ENCODE peak calls at places on chromosomes 3 and 15, in ten cellular contexts. R is SK-N-MC, G is stomach, X is H1, N is Panc1, I is upper lobe of left lung, Y is HepG2, O is GM12891, K is K562, M is transverse colon. C is an unnamed sample.

GRCh38 chr15:62416535-62416934 is 251.4 kb upstream of the C2CD4B start:
- DNase-seq in N (no peak), K (no peak), I (no peak), M (no peak), G (no peak), R (no peak), O (no peak), X (no peak), Y (no peak), C (no peak)

GRCh38 chr3:131803113-131803512 is 231.7 kb downstream of the CPNE4 start:
- DNase-seq in Y (no peak), K (no peak), M (no peak), X (no peak), N (no peak), R (no peak), G (no peak), I (no peak), O (no peak), C (no peak)

GRCh38 chr15:31975446-31976229 is 54.7 kb upstream of the CHRNA7 start:
- DNase-seq in G (no peak), O (no peak), I (peak), M (peak), N (no peak), K (no peak), X (no peak), Y (no peak), R (no peak), C (no peak)

GRCh38 chr3:29427266-29428103 is 146.6 kb downstream of the RBMS3 start:
- DNase-seq in R (no peak), M (no peak), O (no peak), G (no peak), N (no peak), K (no peak), Y (no peak), I (no peak), X (no peak), C (no peak)

GRCh38 chr3:148238421-148238821 is 459.3 kb upstream of the AGTR1 start:
- DNase-seq in X (no peak), N (no peak), Y (no peak), I (no peak), R (peak), K (no peak), G (no peak), O (no peak), M (no peak), C (no peak)

GRCh38 chr15:82699726-82700125 is 9.9 kb downstream of the AP3B2 start:
- DNase-seq in K (peak), N (no peak), G (no peak), Y (no peak), R (no peak), M (no peak), O (no peak), X (no peak), I (no peak), C (no peak)

GRCh38 chr3:165640970-165641369 is 196.3 kb downstream of the BCHE start:
- DNase-seq in I (no peak), Y (no peak), O (no peak), N (no peak), X (no peak), R (no peak), G (no peak), K (no peak), M (no peak), C (no peak)

GRCh38 chr3:106030620-106030945 is 161.8 kb upstream of the CBLB start:
- DNase-seq in G (no peak), X (no peak), Y (no peak), R (no peak), K (no peak), O (no peak), I (no peak), M (no peak), N (no peak), C (no peak)

GRCh38 chr3:32274306-32274705 is 35.8 kb downstream of the CMTM8 start:
- DNase-seq in R (no peak), M (no peak), X (no peak), Y (no peak), G (no peak), I (no peak), O (no peak), N (no peak), K (no peak), C (no peak)

GRCh38 chr3:32280262-32280910 is 41.9 kb downstream of the CMTM8 start:
- DNase-seq in X (no peak), O (no peak), M (no peak), G (no peak), N (no peak), I (no peak), K (no peak), Y (no peak), R (no peak), C (no peak)

GRCh38 chr3:32278714-32279113 is 40.2 kb downstream of the CMTM8 start:
- DNase-seq in O (no peak), Y (no peak), X (no peak), I (no peak), R (no peak), G (no peak), N (no peak), K (no peak), M (no peak), C (no peak)

GRCh38 chr3:32281570-32282106 is 43.2 kb downstream of the CMTM8 start:
- DNase-seq in M (no peak), I (no peak), K (no peak), G (no peak), Y (peak), X (no peak), O (no peak), R (no peak), N (no peak), C (no peak)

DNA sequence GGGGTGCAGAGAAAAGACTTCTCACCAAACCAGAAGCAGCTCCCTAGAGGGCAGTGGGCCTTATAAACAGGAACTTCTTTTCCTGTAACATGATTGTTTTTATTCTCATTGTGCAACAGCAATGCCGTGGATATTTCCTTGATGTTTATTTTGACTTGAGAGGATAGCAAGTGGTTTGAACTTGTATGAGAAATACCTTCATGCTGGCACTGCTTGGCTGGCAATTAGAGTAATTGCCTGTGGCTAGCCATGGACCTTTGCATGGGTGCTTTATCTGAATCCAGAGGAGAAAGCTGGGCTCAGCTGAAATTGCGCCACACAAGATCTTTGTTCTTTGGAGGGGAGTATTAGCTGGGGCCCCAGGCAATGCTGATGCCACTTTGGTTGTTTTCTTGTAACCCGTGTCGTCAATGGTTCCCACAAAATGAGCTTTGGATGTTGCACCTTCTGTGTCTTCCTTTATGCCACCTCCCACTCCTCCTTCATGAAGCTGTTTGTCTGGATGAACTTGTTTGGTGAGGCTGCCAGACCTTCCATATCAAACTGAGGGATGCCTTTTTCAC is 37.9 kb downstream of the CMTM8 start:
- DNase-seq in I (no peak), Y (peak), R (no peak), K (no peak), O (no peak), N (no peak), G (no peak), M (no peak), X (no peak), C (no peak)
- TF ChIP-seq POLR2AphosphoS5 in I (no peak), Y (no peak), R (no peak), K (no peak), O (no peak), N (no peak), G (no peak), M (no peak), X (no peak), C (no peak)

GRCh38 chr3:42035007-42035406 is 56.1 kb upstream of the TRAK1 start:
- DNase-seq in N (no peak), R (no peak), I (no peak), K (no peak), Y (no peak), M (no peak), X (no peak), O (no peak), G (no peak), C (no peak)

GRCh38 chr3:42033741-42034140 is 57.4 kb upstream of the TRAK1 start:
- DNase-seq in R (no peak), X (no peak), Y (no peak), N (no peak), M (no peak), O (no peak), G (no peak), K (no peak), I (no peak), C (no peak)

GRCh38 chr3:42035816-42036482 is 55.2 kb upstream of the TRAK1 start:
- DNase-seq in N (no peak), G (no peak), R (no peak), Y (no peak), I (no peak), X (no peak), O (no peak), K (peak), M (no peak), C (no peak)

GRCh38 chr3:42031808-42032475 is 59.2 kb upstream of the TRAK1 start:
- DNase-seq in R (no peak), I (no peak), G (no peak), M (no peak), N (no peak), K (no peak), O (no peak), X (no peak), Y (no peak), C (no peak)

GRCh38 chr3:42032693-42033349 is 58.3 kb upstream of the TRAK1 start:
- DNase-seq in K (peak), G (peak), O (no peak), I (no peak), R (no peak), X (no peak), N (no peak), M (peak), Y (peak), C (no peak)
- TF ChIP-seq POLR2AphosphoS5 in K (no peak), G (peak), O (no peak), I (peak), R (no peak), X (no peak), N (no peak), M (peak), Y (no peak), C (no peak)

DNA sequence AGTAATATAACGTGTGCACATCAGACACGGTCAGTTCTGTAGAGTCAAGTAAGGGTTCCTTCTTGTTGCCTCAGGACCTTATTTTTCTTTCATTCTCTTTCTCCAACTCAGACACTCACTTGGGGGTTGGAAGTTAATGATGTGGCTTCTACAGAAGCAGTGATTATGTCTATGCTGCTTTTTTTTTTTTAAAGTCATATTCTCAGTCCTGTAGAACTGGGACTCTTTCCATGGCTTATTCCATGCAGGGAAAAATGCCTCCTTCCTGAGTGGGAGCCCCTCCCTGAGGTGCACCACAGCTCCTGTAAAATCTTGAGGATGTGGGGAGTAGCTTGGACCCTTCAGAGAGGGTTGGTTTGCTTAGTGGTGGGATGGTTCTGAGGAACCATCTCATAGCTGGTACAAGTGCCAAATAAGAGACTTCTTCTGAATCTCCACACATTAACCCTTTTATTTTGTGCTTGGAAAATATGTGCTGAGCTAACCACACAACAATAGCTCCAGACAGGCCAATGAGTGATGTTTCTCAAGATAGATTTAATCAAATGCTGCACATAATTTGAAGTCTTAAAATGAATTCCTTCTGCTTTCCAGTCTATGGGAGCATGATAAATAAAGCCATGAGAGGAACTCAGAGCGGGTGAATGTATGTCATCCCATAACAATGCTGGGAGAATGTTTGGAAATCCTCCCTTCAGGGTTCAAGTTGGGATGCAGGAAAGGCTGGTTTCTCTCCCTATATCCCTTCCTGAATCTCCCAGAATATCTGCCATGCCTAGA is 23.3 kb upstream of the FSTL1 start:
- DNase-seq in M (no peak), Y (no peak), O (no peak), G (no peak), K (no peak), X (no peak), N (no peak), R (no peak), I (no peak), C (no peak)
- TF ChIP-seq POLR2AphosphoS5 in M (no peak), Y (no peak), O (no peak), G (no peak), K (no peak), X (no peak), N (no peak), R (no peak), I (no peak), C (no peak)

DNA sequence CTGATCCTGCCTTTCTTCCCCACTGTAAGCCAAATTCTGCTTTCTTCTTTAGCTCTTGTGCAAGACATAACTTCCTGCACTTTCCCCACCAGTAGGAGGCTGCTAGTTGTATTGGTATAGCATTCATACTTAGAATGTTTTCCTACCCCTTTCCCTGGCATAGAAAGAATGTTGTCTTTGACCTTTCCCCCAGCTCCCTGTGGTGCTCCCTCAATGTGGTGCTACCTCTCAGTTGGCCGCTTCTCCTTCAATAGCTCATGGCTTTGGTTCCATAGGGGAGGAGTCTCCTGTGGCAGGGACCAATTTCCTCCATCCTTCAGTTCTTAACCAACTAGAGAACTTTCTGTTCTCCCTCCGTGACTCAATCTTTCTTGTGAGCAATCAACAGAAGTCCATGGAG is 67.5 kb upstream of the AKAP13 start:
- DNase-seq in X (no peak), K (no peak), R (no peak), I (no peak), Y (peak), M (no peak), O (no peak), G (no peak), N (no peak), C (no peak)
- TF ChIP-seq POLR2AphosphoS5 in X (no peak), K (no peak), R (no peak), I (no peak), Y (no peak), M (no peak), O (no peak), G (no peak), N (no peak), C (peak)

GRCh38 chr15:60592386-60593339 is 113.7 kb upstream of the ICE2 start:
- DNase-seq in N (no peak), I (peak), X (no peak), K (peak), Y (peak), O (peak), G (peak), R (no peak), M (peak), C (peak)
- TF ChIP-seq POLR2AphosphoS5 in N (no peak), I (peak), X (no peak), K (no peak), Y (peak), O (no peak), G (peak), R (no peak), M (peak), C (no peak)

GRCh38 chr15:66293419-66294156 is at the start of gene DIS3L:
- DNase-seq in M (peak), K (peak), G (peak), X (no peak), O (peak), I (peak), R (no peak), Y (peak), N (no peak), C (peak)
- TF ChIP-seq POLR2AphosphoS5 in M (peak), K (peak), G (peak), X (no peak), O (no peak), I (no peak), R (peak), Y (peak), N (peak), C (no peak)

GRCh38 chr3:52523386-52524257 is 10.0 kb downstream of the NT5DC2 start:
- DNase-seq in Y (no peak), O (no peak), R (no peak), M (no peak), G (no peak), K (no peak), X (no peak), I (peak), N (no peak), C (no peak)

GRCh38 chr3:52526151-52526561 is 7.5 kb downstream of the NT5DC2 start:
- DNase-seq in X (no peak), O (no peak), G (no peak), N (no peak), M (no peak), R (no peak), K (no peak), I (peak), Y (no peak), C (peak)

GRCh38 chr3:52524258-52524751 is 9.4 kb downstream of the NT5DC2 start:
- DNase-seq in R (no peak), N (no peak), Y (no peak), I (peak), M (no peak), O (no peak), G (no peak), K (no peak), X (no peak), C (no peak)

GRCh38 chr3:52525666-52526065 is 8.0 kb downstream of the NT5DC2 start:
- DNase-seq in R (no peak), M (no peak), I (no peak), O (no peak), X (no peak), Y (no peak), G (no peak), K (no peak), N (no peak), C (peak)

GRCh38 chr3:52524752-52525661 is 8.7 kb downstream of the NT5DC2 start:
- DNase-seq in R (no peak), I (peak), O (no peak), Y (no peak), M (no peak), N (no peak), X (no peak), K (no peak), G (no peak), C (no peak)
- TF ChIP-seq POLR2AphosphoS5 in R (no peak), I (peak), O (no peak), Y (no peak), M (no peak), N (no peak), X (no peak), K (no peak), G (no peak), C (no peak)

DNA sequence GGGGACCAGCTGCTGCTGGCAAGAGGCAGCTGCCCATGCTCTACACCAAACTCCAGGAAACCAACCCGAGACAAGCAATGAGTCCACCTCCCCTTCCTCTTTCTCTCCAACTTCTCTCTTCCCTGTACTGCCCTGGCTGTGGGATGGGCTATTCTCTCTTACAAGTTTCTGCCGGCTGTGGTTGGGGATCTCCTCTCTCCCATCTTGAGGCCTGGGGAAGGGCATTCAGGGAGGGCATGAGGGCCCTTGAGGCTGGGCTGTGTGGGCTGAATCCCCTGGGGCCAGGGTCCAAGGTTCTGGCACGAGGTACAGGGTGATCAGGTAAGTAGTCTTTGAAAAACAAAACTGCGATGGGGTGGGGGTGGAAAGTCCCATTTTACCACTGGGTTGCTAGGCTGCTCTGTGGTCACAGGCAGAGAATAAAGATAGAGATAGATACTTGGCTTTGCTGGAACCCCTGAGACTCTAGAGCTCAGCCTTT is 32.3 kb upstream of the CTSH start:
- DNase-seq in G (no peak), I (no peak), O (peak), M (no peak), N (no peak), Y (no peak), X (no peak), R (no peak), K (no peak), C (peak)
- TF ChIP-seq POLR2AphosphoS5 in G (no peak), I (no peak), O (no peak), M (no peak), N (no peak), Y (no peak), X (no peak), R (no peak), K (no peak), C (peak)

DNA sequence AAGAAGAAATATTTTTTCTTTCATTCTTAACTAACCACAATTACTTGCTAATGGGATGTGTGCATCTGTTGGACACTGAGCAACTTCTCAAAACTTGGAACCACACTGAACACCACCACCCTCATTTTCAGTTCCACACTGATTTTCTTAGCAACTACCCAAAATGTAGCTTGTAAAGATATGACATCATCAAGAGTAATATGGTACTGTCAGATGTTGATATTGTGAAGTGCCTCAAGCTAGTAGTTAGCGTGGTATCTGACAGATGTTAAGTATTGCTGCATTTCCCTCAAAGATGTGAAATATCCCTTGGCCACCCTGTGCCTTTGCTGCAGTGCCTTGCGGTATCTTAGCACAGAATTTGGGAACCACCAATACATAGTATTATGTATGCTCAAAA is 9.3 kb downstream of the RFTN1 start:
- DNase-seq in M (no peak), I (no peak), X (no peak), O (no peak), G (no peak), N (no peak), R (no peak), K (no peak), Y (no peak), C (peak)
- TF ChIP-seq POLR2AphosphoS5 in M (no peak), I (no peak), X (no peak), O (no peak), G (no peak), N (no peak), R (no peak), K (no peak), Y (no peak), C (no peak)